ENCODE peak calls at places on chromosome 2, in nine cellular contexts. One of them, this sample, is unnamed. For H3K4me1, the result is how much of the 10 kb centered on the place peaks cover.

GRCh38 chr2:101745711-101746694 is 48.5 kb downstream of the MAP4K4 start:
- DNase-seq in astrocyte: peak
- DNase-seq in psoas muscle: no peak
- DNase-seq in left lung: no peak
- DNase-seq in SJSA1: no peak
- DNase-seq in effector memory CD4-positive, alpha-beta T cell: no peak
- DNase-seq in colonic mucosa: no peak
- DNase-seq in stomach: no peak
- DNase-seq in upper lobe of right lung: no peak
- DNase-seq in this sample: no peak

GRCh38 chr2:105675841-105676240 is 68.9 kb upstream of the NCK2 start:
- DNase-seq in astrocyte: no peak
- DNase-seq in psoas muscle: no peak
- DNase-seq in left lung: no peak
- DNase-seq in SJSA1: no peak
- DNase-seq in effector memory CD4-positive, alpha-beta T cell: no peak
- DNase-seq in colonic mucosa: no peak
- DNase-seq in stomach: no peak
- DNase-seq in upper lobe of right lung: no peak
- DNase-seq in this sample: no peak

GRCh38 chr2:5365871-5366461 is 326.2 kb upstream of the SOX11 start:
- DNase-seq in astrocyte: peak
- DNase-seq in psoas muscle: peak
- DNase-seq in left lung: peak
- DNase-seq in SJSA1: no peak
- DNase-seq in effector memory CD4-positive, alpha-beta T cell: no peak
- DNase-seq in colonic mucosa: peak
- DNase-seq in stomach: peak
- DNase-seq in upper lobe of right lung: peak
- DNase-seq in this sample: no peak

GRCh38 chr2:120394764-120395163 is 48.8 kb downstream of the INHBB start:
- DNase-seq in astrocyte: no peak
- DNase-seq in psoas muscle: no peak
- DNase-seq in left lung: no peak
- DNase-seq in SJSA1: no peak
- DNase-seq in effector memory CD4-positive, alpha-beta T cell: no peak
- DNase-seq in colonic mucosa: no peak
- DNase-seq in stomach: peak
- DNase-seq in upper lobe of right lung: no peak
- DNase-seq in this sample: no peak

GRCh38 chr2:58428553-58429284 is 187.6 kb upstream of the FANCL start:
- DNase-seq in astrocyte: no peak
- DNase-seq in psoas muscle: no peak
- DNase-seq in left lung: peak
- DNase-seq in SJSA1: no peak
- DNase-seq in effector memory CD4-positive, alpha-beta T cell: no peak
- DNase-seq in colonic mucosa: no peak
- DNase-seq in stomach: no peak
- DNase-seq in upper lobe of right lung: no peak
- DNase-seq in this sample: no peak

GRCh38 chr2:218993345-218994315 is at the start of gene CRYBA2:
- DNase-seq in astrocyte: no peak
- DNase-seq in psoas muscle: peak
- DNase-seq in left lung: peak
- DNase-seq in SJSA1: no peak
- DNase-seq in effector memory CD4-positive, alpha-beta T cell: no peak
- DNase-seq in colonic mucosa: no peak
- DNase-seq in stomach: no peak
- DNase-seq in upper lobe of right lung: peak
- DNase-seq in this sample: no peak

GRCh38 chr2:52852006-52852405 is 915.6 kb upstream of the CHAC2 start:
- DNase-seq in astrocyte: no peak
- DNase-seq in psoas muscle: no peak
- DNase-seq in left lung: peak
- DNase-seq in SJSA1: no peak
- DNase-seq in effector memory CD4-positive, alpha-beta T cell: no peak
- DNase-seq in colonic mucosa: no peak
- DNase-seq in stomach: no peak
- DNase-seq in upper lobe of right lung: no peak
- DNase-seq in this sample: no peak

GRCh38 chr2:196504788-196505187 is 134.7 kb upstream of the CCDC150 start:
- DNase-seq in astrocyte: no peak
- DNase-seq in psoas muscle: no peak
- DNase-seq in left lung: no peak
- DNase-seq in SJSA1: no peak
- DNase-seq in effector memory CD4-positive, alpha-beta T cell: no peak
- DNase-seq in colonic mucosa: no peak
- DNase-seq in stomach: no peak
- DNase-seq in upper lobe of right lung: no peak
- DNase-seq in this sample: no peak

GRCh38 chr2:200749631-200750322 is 61.9 kb upstream of the BZW1 start:
- DNase-seq in astrocyte: no peak
- DNase-seq in psoas muscle: no peak
- DNase-seq in left lung: no peak
- DNase-seq in SJSA1: no peak
- DNase-seq in effector memory CD4-positive, alpha-beta T cell: no peak
- DNase-seq in colonic mucosa: no peak
- DNase-seq in stomach: no peak
- DNase-seq in upper lobe of right lung: no peak
- DNase-seq in this sample: no peak

GRCh38 chr2:222033541-222033940 is 265.3 kb downstream of the PAX3 start:
- DNase-seq in astrocyte: peak
- DNase-seq in psoas muscle: no peak
- DNase-seq in left lung: no peak
- DNase-seq in SJSA1: no peak
- DNase-seq in effector memory CD4-positive, alpha-beta T cell: no peak
- DNase-seq in colonic mucosa: no peak
- DNase-seq in stomach: no peak
- DNase-seq in upper lobe of right lung: no peak
- DNase-seq in this sample: no peak

GRCh38 chr2:128358941-128359731 is 40.5 kb upstream of the HS6ST1 start:
- DNase-seq in astrocyte: no peak
- DNase-seq in psoas muscle: peak
- DNase-seq in left lung: no peak
- DNase-seq in SJSA1: peak
- DNase-seq in effector memory CD4-positive, alpha-beta T cell: no peak
- DNase-seq in colonic mucosa: peak
- DNase-seq in stomach: no peak
- DNase-seq in upper lobe of right lung: peak
- DNase-seq in this sample: no peak

GRCh38 chr2:207252416-207252815 is 86.7 kb upstream of the KLF7 start:
- DNase-seq in astrocyte: no peak
- DNase-seq in psoas muscle: no peak
- DNase-seq in left lung: no peak
- DNase-seq in SJSA1: no peak
- DNase-seq in effector memory CD4-positive, alpha-beta T cell: no peak
- DNase-seq in colonic mucosa: no peak
- DNase-seq in stomach: no peak
- DNase-seq in upper lobe of right lung: no peak
- DNase-seq in this sample: no peak
- H3K4me1 ChIP-seq in astrocyte: half or more
- H3K4me1 ChIP-seq in psoas muscle: under half
- H3K4me1 ChIP-seq in left lung: half or more
- H3K4me1 ChIP-seq in SJSA1: half or more
- H3K4me1 ChIP-seq in effector memory CD4-positive, alpha-beta T cell: under half
- H3K4me1 ChIP-seq in colonic mucosa: under half
- H3K4me1 ChIP-seq in stomach: under half
- H3K4me1 ChIP-seq in upper lobe of right lung: under half
- H3K4me1 ChIP-seq in this sample: under half

GRCh38 chr2:215829261-215829660 is 184.1 kb downstream of the MREG start:
- DNase-seq in astrocyte: no peak
- DNase-seq in psoas muscle: no peak
- DNase-seq in left lung: peak
- DNase-seq in SJSA1: no peak
- DNase-seq in effector memory CD4-positive, alpha-beta T cell: no peak
- DNase-seq in colonic mucosa: no peak
- DNase-seq in stomach: no peak
- DNase-seq in upper lobe of right lung: no peak
- DNase-seq in this sample: no peak

GRCh38 chr2:215826376-215826775 is 187.0 kb downstream of the MREG start:
- DNase-seq in astrocyte: no peak
- DNase-seq in psoas muscle: no peak
- DNase-seq in left lung: no peak
- DNase-seq in SJSA1: no peak
- DNase-seq in effector memory CD4-positive, alpha-beta T cell: no peak
- DNase-seq in colonic mucosa: no peak
- DNase-seq in stomach: no peak
- DNase-seq in upper lobe of right lung: no peak
- DNase-seq in this sample: no peak

GRCh38 chr2:215826838-215827441 is 186.4 kb downstream of the MREG start:
- DNase-seq in astrocyte: peak
- DNase-seq in psoas muscle: no peak
- DNase-seq in left lung: no peak
- DNase-seq in SJSA1: no peak
- DNase-seq in effector memory CD4-positive, alpha-beta T cell: no peak
- DNase-seq in colonic mucosa: no peak
- DNase-seq in stomach: no peak
- DNase-seq in upper lobe of right lung: no peak
- DNase-seq in this sample: no peak

GRCh38 chr2:215830313-215830712 is 183.0 kb downstream of the MREG start:
- DNase-seq in astrocyte: peak
- DNase-seq in psoas muscle: no peak
- DNase-seq in left lung: no peak
- DNase-seq in SJSA1: no peak
- DNase-seq in effector memory CD4-positive, alpha-beta T cell: no peak
- DNase-seq in colonic mucosa: peak
- DNase-seq in stomach: peak
- DNase-seq in upper lobe of right lung: no peak
- DNase-seq in this sample: no peak

GRCh38 chr2:215828528-215829184 is 184.7 kb downstream of the MREG start:
- DNase-seq in astrocyte: peak
- DNase-seq in psoas muscle: peak
- DNase-seq in left lung: peak
- DNase-seq in SJSA1: peak
- DNase-seq in effector memory CD4-positive, alpha-beta T cell: no peak
- DNase-seq in colonic mucosa: peak
- DNase-seq in stomach: peak
- DNase-seq in upper lobe of right lung: peak
- DNase-seq in this sample: no peak
- H3K4me3 ChIP-seq in astrocyte: no peak
- H3K4me3 ChIP-seq in psoas muscle: no peak
- H3K4me3 ChIP-seq in left lung: no peak
- H3K4me3 ChIP-seq in SJSA1: no peak
- H3K4me3 ChIP-seq in effector memory CD4-positive, alpha-beta T cell: no peak
- H3K4me3 ChIP-seq in colonic mucosa: no peak
- H3K4me3 ChIP-seq in stomach: no peak
- H3K4me3 ChIP-seq in upper lobe of right lung: no peak
- H3K4me3 ChIP-seq in this sample: no peak

DNA sequence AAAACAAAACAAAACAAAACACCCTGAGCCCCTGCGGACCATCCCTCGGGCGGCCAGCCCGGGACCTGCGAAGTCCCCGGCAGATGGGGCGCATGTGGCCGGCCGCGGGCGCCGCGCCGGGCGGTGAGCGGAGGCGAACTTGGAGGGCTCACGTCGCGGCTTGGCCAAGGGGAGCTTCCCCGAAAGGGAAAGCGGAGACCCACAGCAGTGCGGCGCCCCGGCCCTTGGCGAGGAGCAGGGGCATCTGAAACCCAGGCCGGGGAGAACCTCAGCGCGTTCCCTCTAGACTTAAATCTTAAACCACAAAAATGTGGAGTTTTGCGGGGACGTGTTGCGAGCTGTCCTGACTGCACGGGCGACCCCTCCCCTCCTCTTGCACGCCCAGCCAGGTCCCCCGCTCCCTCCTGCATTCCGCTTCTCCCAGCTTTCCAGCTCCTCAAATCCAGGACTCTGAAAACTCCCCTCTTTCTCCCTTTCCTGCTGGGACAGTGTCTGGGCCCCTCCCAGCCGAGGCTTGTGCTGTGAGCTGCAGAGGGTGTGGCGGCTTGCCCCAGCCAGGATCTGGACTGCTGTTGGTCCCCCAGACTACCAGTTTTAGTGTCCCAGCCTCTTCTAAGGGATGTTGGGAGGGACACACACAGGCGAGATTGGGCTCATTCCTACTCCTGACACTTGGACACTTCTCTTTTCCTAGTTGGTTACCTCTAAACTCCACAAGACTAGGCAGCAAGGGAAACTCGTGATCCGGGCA is 1.3 kb downstream of the FMNL2 start:
- DNase-seq in astrocyte: peak
- DNase-seq in psoas muscle: peak
- DNase-seq in left lung: peak
- DNase-seq in SJSA1: peak
- DNase-seq in effector memory CD4-positive, alpha-beta T cell: no peak
- DNase-seq in colonic mucosa: peak
- DNase-seq in stomach: peak
- DNase-seq in upper lobe of right lung: peak
- DNase-seq in this sample: no peak
- H3K27ac ChIP-seq in astrocyte: peak
- H3K27ac ChIP-seq in psoas muscle: peak
- H3K27ac ChIP-seq in left lung: peak
- H3K27ac ChIP-seq in SJSA1: no peak
- H3K27ac ChIP-seq in effector memory CD4-positive, alpha-beta T cell: no peak
- H3K27ac ChIP-seq in colonic mucosa: peak
- H3K27ac ChIP-seq in stomach: peak
- H3K27ac ChIP-seq in upper lobe of right lung: peak
- H3K27ac ChIP-seq in this sample: no peak

GRCh38 chr2:236746833-236747232 is 177.2 kb downstream of the ACKR3 start:
- DNase-seq in astrocyte: no peak
- DNase-seq in psoas muscle: no peak
- DNase-seq in left lung: no peak
- DNase-seq in SJSA1: no peak
- DNase-seq in effector memory CD4-positive, alpha-beta T cell: no peak
- DNase-seq in colonic mucosa: no peak
- DNase-seq in stomach: no peak
- DNase-seq in upper lobe of right lung: no peak
- DNase-seq in this sample: no peak

GRCh38 chr2:236748385-236748784 is 178.8 kb downstream of the ACKR3 start:
- DNase-seq in astrocyte: no peak
- DNase-seq in psoas muscle: peak
- DNase-seq in left lung: no peak
- DNase-seq in SJSA1: no peak
- DNase-seq in effector memory CD4-positive, alpha-beta T cell: no peak
- DNase-seq in colonic mucosa: no peak
- DNase-seq in stomach: no peak
- DNase-seq in upper lobe of right lung: no peak
- DNase-seq in this sample: no peak

GRCh38 chr2:236748801-236749200 is 179.2 kb downstream of the ACKR3 start:
- DNase-seq in astrocyte: no peak
- DNase-seq in psoas muscle: peak
- DNase-seq in left lung: no peak
- DNase-seq in SJSA1: no peak
- DNase-seq in effector memory CD4-positive, alpha-beta T cell: no peak
- DNase-seq in colonic mucosa: no peak
- DNase-seq in stomach: peak
- DNase-seq in upper lobe of right lung: no peak
- DNase-seq in this sample: no peak

GRCh38 chr2:236747925-236748324 is 178.3 kb downstream of the ACKR3 start:
- DNase-seq in astrocyte: no peak
- DNase-seq in psoas muscle: no peak
- DNase-seq in left lung: no peak
- DNase-seq in SJSA1: no peak
- DNase-seq in effector memory CD4-positive, alpha-beta T cell: no peak
- DNase-seq in colonic mucosa: no peak
- DNase-seq in stomach: no peak
- DNase-seq in upper lobe of right lung: no peak
- DNase-seq in this sample: no peak

DNA sequence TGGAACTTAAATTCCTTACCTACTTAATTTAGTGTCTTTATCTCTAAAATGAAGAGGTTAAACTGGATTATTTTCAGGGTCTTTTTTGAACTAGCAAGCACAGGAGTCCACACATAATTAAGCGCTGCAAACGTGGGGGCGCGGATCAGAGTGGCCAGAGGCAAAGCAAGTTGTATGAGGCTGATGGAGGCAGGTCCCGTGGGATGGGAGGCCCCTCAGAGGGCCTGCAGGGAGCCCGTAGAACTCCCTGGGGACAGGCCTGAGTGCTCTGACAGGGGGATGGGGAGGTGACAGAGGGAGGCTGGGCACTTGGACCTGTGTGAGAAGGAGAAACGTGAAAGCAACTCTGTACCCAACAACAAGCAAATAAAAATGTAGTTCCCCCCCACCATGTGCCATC is 177.8 kb downstream of the ACKR3 start:
- DNase-seq in astrocyte: no peak
- DNase-seq in psoas muscle: no peak
- DNase-seq in left lung: no peak
- DNase-seq in SJSA1: no peak
- DNase-seq in effector memory CD4-positive, alpha-beta T cell: no peak
- DNase-seq in colonic mucosa: no peak
- DNase-seq in stomach: no peak
- DNase-seq in upper lobe of right lung: no peak
- DNase-seq in this sample: no peak
- H3K4me1 ChIP-seq in astrocyte: half or more
- H3K4me1 ChIP-seq in psoas muscle: under half
- H3K4me1 ChIP-seq in left lung: under half
- H3K4me1 ChIP-seq in SJSA1: under half
- H3K4me1 ChIP-seq in effector memory CD4-positive, alpha-beta T cell: under half
- H3K4me1 ChIP-seq in colonic mucosa: under half
- H3K4me1 ChIP-seq in stomach: under half
- H3K4me1 ChIP-seq in upper lobe of right lung: under half
- H3K4me1 ChIP-seq in this sample: under half